ENCODE peak calls at places on chromosomes 6 and 20, in six cellular contexts. L is fibroblast of villous mesenchyme, R is GM06990, V is brain microvascular endothelial cell, K is upper lobe of right lung, M is BE2C. X is an unnamed sample.

GRCh38 chr6:35919827-35920751 is 809 bp downstream of the SRPK1 start:
- DNase-seq in K (peak), L (peak), V (peak), R (peak), M (peak), X (peak)

GRCh38 chr20:25258463-25258805 is 10.5 kb downstream of the PYGB start:
- DNase-seq in R (no peak), K (no peak), V (no peak), L (no peak), M (no peak), X (no peak)

GRCh38 chr6:14074723-14075503 is 42.7 kb upstream of the CD83 start:
- DNase-seq in L (peak), R (peak), M (peak), K (no peak), V (peak), X (peak)

GRCh38 chr6:139392834-139393233 is 18.4 kb upstream of the CITED2 start:
- DNase-seq in M (no peak), L (no peak), V (no peak), K (no peak), R (peak), X (peak)

GRCh38 chr20:37355252-37356180 is 9.6 kb downstream of the SRC start:
- DNase-seq in K (peak), M (no peak), R (no peak), L (no peak), V (no peak), X (no peak)

GRCh38 chr6:57173886-57174510 is 1.9 kb downstream of the BAG2 start:
- DNase-seq in V (peak), M (no peak), L (peak), R (no peak), K (no peak), X (peak)

GRCh38 chr6:157198425-157199279 is 124.7 kb downstream of the TMEM242 start:
- DNase-seq in V (no peak), M (peak), R (no peak), K (peak), L (peak), X (peak)

GRCh38 chr20:36742558-36742957 is 3.3 kb downstream of the NDRG3 start:
- DNase-seq in K (no peak), R (no peak), M (no peak), L (no peak), V (no peak), X (no peak)

GRCh38 chr20:56520180-56520579 is 4.4 kb upstream of the FAM209A start:
- DNase-seq in R (no peak), K (peak), V (no peak), M (no peak), L (no peak), X (no peak)

GRCh38 chr6:2203264-2203663 is 42.1 kb downstream of the GMDS start:
- DNase-seq in M (no peak), V (no peak), K (no peak), L (no peak), R (no peak), X (no peak)

GRCh38 chr6:139290787-139291294 is 957 bp downstream of the TXLNB start:
- DNase-seq in K (no peak), L (peak), V (peak), R (peak), M (no peak), X (peak)

GRCh38 chr20:235891-236290 is 8.8 kb downstream of the DEFB129 start:
- DNase-seq in R (no peak), V (no peak), M (no peak), L (peak), K (no peak), X (peak)

GRCh38 chr20:3686867-3687321 is 5.1 kb upstream of the ADAM33 start:
- DNase-seq in L (peak), M (no peak), V (peak), K (no peak), R (no peak), X (peak)
- TF ChIP-seq CTCF in L (peak), M (no peak), V (peak), K (no peak), R (no peak), X (peak)

GRCh38 chr6:63503199-63503598 is 69.1 kb upstream of the LOC128125822 start:
- DNase-seq in R (no peak), V (no peak), L (no peak), K (no peak), M (no peak), X (no peak)
- H3K4me3 ChIP-seq in R (no peak), V (no peak), L (no peak), K (no peak), M (no peak), X (no peak)

GRCh38 chr20:22106308-22106938 is 401.0 kb downstream of the PAX1 start:
- DNase-seq in L (no peak), K (no peak), V (peak), R (no peak), M (no peak), X (peak)
- TF ChIP-seq CTCF in L (no peak), K (peak), V (no peak), R (peak), M (peak), X (peak)

GRCh38 chr6:32439708-32440214 is at the start of gene HLA-DRA:
- DNase-seq in K (no peak), R (peak), M (no peak), V (peak), L (peak), X (peak)
- H3K4me3 ChIP-seq in K (peak), R (peak), M (no peak), V (no peak), L (no peak), X (no peak)

GRCh38 chr6:11264100-11264499 is 31.6 kb upstream of the NEDD9 start:
- DNase-seq in V (no peak), L (no peak), R (no peak), K (no peak), M (no peak), X (no peak)
- TF ChIP-seq CTCF in V (no peak), L (no peak), R (peak), K (no peak), M (no peak), X (no peak)

GRCh38 chr6:68127066-68127465 is 508.0 kb upstream of the ADGRB3 start:
- DNase-seq in R (peak), M (no peak), K (no peak), V (no peak), L (no peak), X (no peak)

GRCh38 chr6:68126089-68126749 is 508.9 kb upstream of the ADGRB3 start:
- DNase-seq in K (no peak), L (no peak), R (peak), M (no peak), V (no peak), X (no peak)

GRCh38 chr6:68128211-68128610 is 506.9 kb upstream of the ADGRB3 start:
- DNase-seq in K (no peak), L (no peak), V (no peak), R (no peak), M (no peak), X (no peak)
- H3K4me3 ChIP-seq in K (no peak), L (no peak), V (no peak), R (no peak), M (no peak), X (no peak)

GRCh38 chr6:160398674-160399271 is 50.6 kb downstream of the SLC22A3 start:
- DNase-seq in V (peak), K (no peak), M (no peak), R (peak), L (peak), X (no peak)
- TF ChIP-seq CTCF in V (no peak), K (no peak), M (no peak), R (no peak), L (no peak), X (no peak)

GRCh38 chr6:28747631-28748157 is 176.1 kb downstream of the TRIM27 start:
- DNase-seq in K (no peak), V (peak), M (peak), R (peak), L (peak), X (peak)
- H3K4me3 ChIP-seq in K (no peak), V (peak), M (peak), R (no peak), L (peak), X (no peak)

GRCh38 chr6:145758086-145758485 is 22.8 kb upstream of the EPM2A start:
- DNase-seq in V (no peak), M (no peak), K (no peak), R (no peak), L (no peak), X (no peak)

GRCh38 chr6:145756170-145756662 is 20.9 kb upstream of the EPM2A start:
- DNase-seq in M (peak), R (no peak), V (peak), K (no peak), L (peak), X (peak)

GRCh38 chr6:145755682-145756081 is 20.4 kb upstream of the EPM2A start:
- DNase-seq in R (no peak), M (no peak), V (no peak), L (no peak), K (no peak), X (no peak)

GRCh38 chr6:145763742-145764141 is 28.4 kb upstream of the EPM2A start:
- DNase-seq in K (no peak), L (no peak), M (no peak), V (no peak), R (no peak), X (no peak)

DNA sequence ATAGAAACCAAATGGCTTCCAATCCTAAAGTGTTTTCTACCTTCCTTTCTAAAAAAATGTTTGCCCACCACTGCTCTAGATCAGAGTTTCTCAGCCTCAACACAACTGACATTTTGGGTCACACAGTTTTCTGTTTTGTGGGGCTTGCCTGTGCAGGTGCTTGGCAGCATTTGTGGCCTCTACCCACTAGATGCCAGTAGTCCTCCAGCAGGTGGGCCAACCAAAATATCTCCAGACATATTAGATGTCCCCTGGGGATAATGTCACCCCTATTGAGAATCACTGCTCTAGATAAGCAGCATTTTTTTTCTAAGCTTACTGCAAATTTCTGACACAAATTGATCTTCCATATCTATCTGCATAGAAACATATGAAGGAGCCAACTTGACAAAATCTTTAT is 26.3 kb upstream of the EPM2A start:
- DNase-seq in M (no peak), R (no peak), L (no peak), V (no peak), K (no peak), X (no peak)
- TF ChIP-seq CTCF in M (no peak), R (peak), L (no peak), V (no peak), K (no peak), X (no peak)

GRCh38 chr6:47484616-47485015 is 7.0 kb downstream of the CD2AP start:
- DNase-seq in R (no peak), M (no peak), V (peak), L (peak), K (no peak), X (peak)
- H3K4me3 ChIP-seq in R (no peak), M (no peak), V (no peak), L (no peak), K (no peak), X (no peak)